ENCODE peak calls at places on chromosomes 12 and 14, in nine cellular contexts. Q, M, E, G, O, L, K, I and X are unnamed samples.

GRCh38 chr14:104297721-104298401 is 159.5 kb downstream of the KIF26A start:
- DNase-seq in O (no peak), Q (no peak), M (no peak), I (no peak), L (no peak), G (no peak), E (no peak), K (no peak), X (no peak)

GRCh38 chr14:47365248-47365647 is 310.2 kb downstream of the MDGA2 start:
- DNase-seq in I (no peak), G (no peak), M (no peak), O (no peak), L (no peak), K (no peak), E (no peak), Q (no peak), X (no peak)

GRCh38 chr12:132071001-132071810 is 72.9 kb downstream of the DDX51 start:
- DNase-seq in I (no peak), K (no peak), E (no peak), L (no peak), G (no peak), M (no peak), Q (no peak), O (no peak), X (peak; percentile 84)

GRCh38 chr12:14629832-14630688 is 62.4 kb upstream of the PLBD1 start:
- DNase-seq in M (peak; percentile 44), K (peak; percentile 56), I (peak; percentile 78), L (peak; percentile 32), O (peak; percentile 75), G (peak; percentile 76), E (peak; percentile 62), Q (peak; percentile 86), X (peak; percentile 82)

GRCh38 chr14:30681752-30682355 is 59.7 kb downstream of the SCFD1 start:
- DNase-seq in Q (peak; percentile 12), I (peak; percentile 50), G (peak; percentile 38), E (peak; percentile 14), L (no peak), K (no peak), M (peak; percentile 57), O (peak; percentile 40), X (peak; percentile 11)

GRCh38 chr12:33180921-33181320 is 258.7 kb downstream of the SYT10 start:
- DNase-seq in G (peak; percentile 92), M (peak; percentile 65), I (no peak), E (no peak), Q (no peak), K (no peak), O (no peak), L (no peak), X (no peak)

GRCh38 chr12:107385518-107385917 is 292.2 kb upstream of the CRY1 start:
- DNase-seq in G (peak; percentile 71), Q (no peak), O (no peak), L (no peak), M (no peak), I (peak; percentile 42), K (no peak), E (no peak), X (no peak)

GRCh38 chr12:71682466-71682865 is 3.4 kb upstream of the TMEM19 start:
- DNase-seq in O (no peak), G (peak; percentile 65), I (no peak), M (peak; percentile 47), K (no peak), L (no peak), E (no peak), Q (no peak), X (no peak)

GRCh38 chr14:92971601-92972180 is 48.7 kb downstream of the CHGA start:
- DNase-seq in M (no peak), I (no peak), L (no peak), Q (no peak), G (no peak), K (no peak), O (no peak), E (no peak), X (no peak)

GRCh38 chr12:78085562-78086182 is 255.0 kb downstream of the NAV3 start:
- DNase-seq in Q (no peak), O (peak; percentile 32), I (peak; percentile 90), L (peak; percentile 44), K (no peak), M (no peak), G (peak; percentile 41), E (peak; percentile 74), X (no peak)

GRCh38 chr14:86311151-86311550 is 781.2 kb downstream of the FLRT2 start:
- DNase-seq in O (no peak), G (no peak), I (no peak), E (no peak), M (no peak), K (no peak), Q (no peak), L (no peak), X (no peak)

GRCh38 chr12:115103884-115104883 is 420.2 kb upstream of the TBX3 start:
- DNase-seq in E (peak; percentile 56), I (no peak), K (no peak), M (no peak), O (peak; percentile 75), G (no peak), L (no peak), Q (peak; percentile 49), X (no peak)

GRCh38 chr12:123056053-123056452 is 75.6 kb downstream of the ARL6IP4 start:
- DNase-seq in E (peak; percentile 41), O (peak; percentile 42), L (no peak), I (no peak), G (no peak), K (no peak), M (no peak), Q (no peak), X (no peak)

GRCh38 chr12:9340422-9341259 is 132.4 kb upstream of the PZP start:
- DNase-seq in E (peak; percentile 92), Q (no peak), M (no peak), G (no peak), K (no peak), O (peak; percentile 100), L (no peak), I (peak; percentile 41), X (no peak)

GRCh38 chr12:53051058-53051880 is 1.4 kb downstream of the TNS2 start:
- DNase-seq in O (peak; percentile 76), K (no peak), G (no peak), I (peak; percentile 91), E (peak; percentile 70), Q (peak; percentile 74), L (no peak), M (peak; percentile 82), X (no peak)

GRCh38 chr12:48824112-48824511 is 5.8 kb downstream of the CACNB3 start:
- DNase-seq in M (no peak), K (peak; percentile 89), E (no peak), O (no peak), L (no peak), G (no peak), Q (no peak), I (no peak), X (peak; percentile 36)

GRCh38 chr12:4434721-4435425 is 10.7 kb downstream of the FGF6 start:
- DNase-seq in G (no peak), Q (no peak), O (no peak), E (no peak), I (no peak), L (no peak), M (no peak), K (no peak), X (no peak)

GRCh38 chr12:15688838-15689237 is 100.3 kb downstream of the EPS8 start:
- DNase-seq in K (no peak), L (no peak), I (no peak), Q (no peak), E (no peak), O (peak; percentile 45), M (no peak), G (no peak), X (no peak)

GRCh38 chr14:61145258-61145902 is 135.8 kb downstream of the TMEM30B start:
- DNase-seq in M (no peak), K (no peak), E (peak; percentile 99), O (peak; percentile 99), L (peak; percentile 45), G (peak; percentile 47), I (peak; percentile 94), Q (peak; percentile 42), X (no peak)
- H2AFZ ChIP-seq in M (no peak overlapping the region), K (no peak overlapping the region), E (peak overlapping the region; percentile 66), O (no peak overlapping the region), L (peak overlapping the region; percentile 95), G (peak overlapping the region; percentile 1), I (peak overlapping the region; percentile 1), Q (no peak overlapping the region), X (no peak overlapping the region)

GRCh38 chr14:88044129-88044727 is 39.3 kb downstream of the GPR65 start:
- DNase-seq in Q (peak; percentile 57), O (no peak), G (peak; percentile 89), L (no peak), M (peak; percentile 96), I (peak; percentile 6), K (no peak), E (no peak), X (no peak)
- H3K4me2 ChIP-seq in Q (peak overlapping the region; percentile 32), O (no peak overlapping the region), G (peak overlapping the region; percentile 62), L (no peak overlapping the region), M (peak overlapping the region; percentile 54), I (no peak overlapping the region), K (no peak overlapping the region), E (no peak overlapping the region), X (no peak overlapping the region)

GRCh38 chr14:100484531-100485267 is 102.5 kb downstream of the BEGAIN start:
- DNase-seq in M (no peak), E (no peak), O (no peak), G (no peak), K (no peak), Q (no peak), I (peak; percentile 3), L (no peak), X (no peak)
- H2AFZ ChIP-seq in M (no peak overlapping the region), E (no peak overlapping the region), O (no peak overlapping the region), G (no peak overlapping the region), K (no peak overlapping the region), Q (no peak overlapping the region), I (no peak overlapping the region), L (no peak overlapping the region), X (no peak overlapping the region)

GRCh38 chr14:34361504-34362011 is 100.5 kb downstream of the SPTSSA start:
- DNase-seq in I (peak; percentile 70), G (peak; percentile 74), E (peak; percentile 11), O (peak; percentile 65), M (no peak), K (no peak), Q (no peak), L (no peak), X (no peak)

GRCh38 chr14:34355584-34356266 is 106.3 kb downstream of the SPTSSA start:
- DNase-seq in M (peak; percentile 45), O (peak; percentile 73), Q (no peak), G (peak; percentile 82), K (no peak), E (peak; percentile 75), L (no peak), I (peak; percentile 88), X (no peak)

GRCh38 chr14:34356267-34356660 is 105.8 kb downstream of the SPTSSA start:
- DNase-seq in G (no peak), K (no peak), E (peak; percentile 7), L (no peak), O (peak; percentile 54), I (peak; percentile 28), Q (no peak), M (no peak), X (no peak)

GRCh38 chr14:34362625-34363251 is 99.3 kb downstream of the SPTSSA start:
- DNase-seq in M (no peak), Q (no peak), E (no peak), O (no peak), I (peak; percentile 71), L (no peak), K (no peak), G (no peak), X (no peak)

GRCh38 chr14:34359423-34360120 is 102.5 kb downstream of the SPTSSA start:
- DNase-seq in I (no peak), O (no peak), E (no peak), K (peak; percentile 12), L (no peak), M (no peak), G (peak; percentile 41), Q (no peak), X (no peak)
- H3K4me2 ChIP-seq in I (no peak overlapping the region), O (no peak overlapping the region), E (no peak overlapping the region), K (no peak overlapping the region), L (peak overlapping the region; percentile 29), M (no peak overlapping the region), G (peak overlapping the region; percentile 56), Q (no peak overlapping the region), X (no peak overlapping the region)